ENCODE peak calls at places on chromosomes 16 and 17, in seven cellular contexts. One of them, this sample, is unnamed.

GRCh38 chr16:11796227-11797165 is 562 bp downstream of the ZC3H7A start:
- DNase-seq in stimulated activated naive B cell treated with anti-CD40 and anti-IgM and Interleukin-4, amounts not matched to agents 10 μg/mL and 1 μg/mL and 100 μg/mL, for 72 hours: no peak
- DNase-seq in GM19239: no peak
- DNase-seq in GM12865: peak
- DNase-seq in hepatic stellate cell: peak
- DNase-seq in NCI-H1105 treated with DMSO at 0.1 percent for 48 hours: no peak
- DNase-seq in neural progenitor cell: peak
- DNase-seq in this sample: no peak

GRCh38 chr17:44360826-44361225 is 2.8 kb downstream of the FAM171A2 start:
- DNase-seq in stimulated activated naive B cell treated with anti-CD40 and anti-IgM and Interleukin-4, amounts not matched to agents 10 μg/mL and 1 μg/mL and 100 μg/mL, for 72 hours: no peak
- DNase-seq in GM19239: no peak
- DNase-seq in GM12865: no peak
- DNase-seq in hepatic stellate cell: peak
- DNase-seq in NCI-H1105 treated with DMSO at 0.1 percent for 48 hours: no peak
- DNase-seq in neural progenitor cell: peak
- DNase-seq in this sample: no peak

GRCh38 chr17:47231334-47231733 is 22.2 kb downstream of the MYL4 start:
- DNase-seq in stimulated activated naive B cell treated with anti-CD40 and anti-IgM and Interleukin-4, amounts not matched to agents 10 μg/mL and 1 μg/mL and 100 μg/mL, for 72 hours: no peak
- DNase-seq in GM19239: no peak
- DNase-seq in GM12865: no peak
- DNase-seq in hepatic stellate cell: no peak
- DNase-seq in NCI-H1105 treated with DMSO at 0.1 percent for 48 hours: no peak
- DNase-seq in neural progenitor cell: no peak
- DNase-seq in this sample: no peak

GRCh38 chr17:64200080-64201042 is 62.7 kb downstream of the TEX2 start:
- DNase-seq in stimulated activated naive B cell treated with anti-CD40 and anti-IgM and Interleukin-4, amounts not matched to agents 10 μg/mL and 1 μg/mL and 100 μg/mL, for 72 hours: peak
- DNase-seq in GM19239: no peak
- DNase-seq in GM12865: peak
- DNase-seq in hepatic stellate cell: no peak
- DNase-seq in NCI-H1105 treated with DMSO at 0.1 percent for 48 hours: no peak
- DNase-seq in neural progenitor cell: no peak
- DNase-seq in this sample: peak

GRCh38 chr16:63744077-63744874 is 1377.6 kb downstream of the CDH11 start:
- DNase-seq in stimulated activated naive B cell treated with anti-CD40 and anti-IgM and Interleukin-4, amounts not matched to agents 10 μg/mL and 1 μg/mL and 100 μg/mL, for 72 hours: no peak
- DNase-seq in GM19239: no peak
- DNase-seq in GM12865: no peak
- DNase-seq in hepatic stellate cell: no peak
- DNase-seq in NCI-H1105 treated with DMSO at 0.1 percent for 48 hours: no peak
- DNase-seq in neural progenitor cell: no peak
- DNase-seq in this sample: no peak

GRCh38 chr17:44326867-44327444 is 2.3 kb upstream of the SLC25A39 start:
- DNase-seq in stimulated activated naive B cell treated with anti-CD40 and anti-IgM and Interleukin-4, amounts not matched to agents 10 μg/mL and 1 μg/mL and 100 μg/mL, for 72 hours: peak
- DNase-seq in GM19239: peak
- DNase-seq in GM12865: peak
- DNase-seq in hepatic stellate cell: peak
- DNase-seq in NCI-H1105 treated with DMSO at 0.1 percent for 48 hours: peak
- DNase-seq in neural progenitor cell: peak
- DNase-seq in this sample: peak

GRCh38 chr17:80967404-80967872 is 24.2 kb upstream of the CHMP6 start:
- DNase-seq in stimulated activated naive B cell treated with anti-CD40 and anti-IgM and Interleukin-4, amounts not matched to agents 10 μg/mL and 1 μg/mL and 100 μg/mL, for 72 hours: no peak
- DNase-seq in GM19239: no peak
- DNase-seq in GM12865: no peak
- DNase-seq in hepatic stellate cell: no peak
- DNase-seq in NCI-H1105 treated with DMSO at 0.1 percent for 48 hours: no peak
- DNase-seq in neural progenitor cell: no peak
- DNase-seq in this sample: no peak

GRCh38 chr16:4392382-4393242 is 21.0 kb downstream of the VASN start:
- DNase-seq in stimulated activated naive B cell treated with anti-CD40 and anti-IgM and Interleukin-4, amounts not matched to agents 10 μg/mL and 1 μg/mL and 100 μg/mL, for 72 hours: no peak
- DNase-seq in GM19239: no peak
- DNase-seq in GM12865: no peak
- DNase-seq in hepatic stellate cell: peak
- DNase-seq in NCI-H1105 treated with DMSO at 0.1 percent for 48 hours: peak
- DNase-seq in neural progenitor cell: peak
- DNase-seq in this sample: no peak

GRCh38 chr17:46811978-46812583 is 6.4 kb downstream of the WNT3 start:
- DNase-seq in stimulated activated naive B cell treated with anti-CD40 and anti-IgM and Interleukin-4, amounts not matched to agents 10 μg/mL and 1 μg/mL and 100 μg/mL, for 72 hours: no peak
- DNase-seq in GM19239: no peak
- DNase-seq in GM12865: no peak
- DNase-seq in hepatic stellate cell: no peak
- DNase-seq in NCI-H1105 treated with DMSO at 0.1 percent for 48 hours: no peak
- DNase-seq in neural progenitor cell: peak
- DNase-seq in this sample: no peak

GRCh38 chr17:5931611-5932010 is 138.6 kb upstream of the WSCD1 start:
- DNase-seq in stimulated activated naive B cell treated with anti-CD40 and anti-IgM and Interleukin-4, amounts not matched to agents 10 μg/mL and 1 μg/mL and 100 μg/mL, for 72 hours: no peak
- DNase-seq in GM19239: no peak
- DNase-seq in GM12865: no peak
- DNase-seq in hepatic stellate cell: no peak
- DNase-seq in NCI-H1105 treated with DMSO at 0.1 percent for 48 hours: peak
- DNase-seq in neural progenitor cell: no peak
- DNase-seq in this sample: no peak

GRCh38 chr16:16031401-16031800 is 82.0 kb downstream of the ABCC1 start:
- DNase-seq in stimulated activated naive B cell treated with anti-CD40 and anti-IgM and Interleukin-4, amounts not matched to agents 10 μg/mL and 1 μg/mL and 100 μg/mL, for 72 hours: no peak
- DNase-seq in GM19239: no peak
- DNase-seq in GM12865: no peak
- DNase-seq in hepatic stellate cell: no peak
- DNase-seq in NCI-H1105 treated with DMSO at 0.1 percent for 48 hours: no peak
- DNase-seq in neural progenitor cell: no peak
- DNase-seq in this sample: no peak

GRCh38 chr16:88510091-88510719 is 57.1 kb downstream of the ZFPM1 start:
- DNase-seq in stimulated activated naive B cell treated with anti-CD40 and anti-IgM and Interleukin-4, amounts not matched to agents 10 μg/mL and 1 μg/mL and 100 μg/mL, for 72 hours: no peak
- DNase-seq in GM19239: no peak
- DNase-seq in GM12865: no peak
- DNase-seq in hepatic stellate cell: no peak
- DNase-seq in NCI-H1105 treated with DMSO at 0.1 percent for 48 hours: peak
- DNase-seq in neural progenitor cell: no peak
- DNase-seq in this sample: no peak

GRCh38 chr16:86673956-86674453 is 95.7 kb downstream of the FOXL1 start:
- DNase-seq in stimulated activated naive B cell treated with anti-CD40 and anti-IgM and Interleukin-4, amounts not matched to agents 10 μg/mL and 1 μg/mL and 100 μg/mL, for 72 hours: no peak
- DNase-seq in GM19239: no peak
- DNase-seq in GM12865: no peak
- DNase-seq in hepatic stellate cell: no peak
- DNase-seq in NCI-H1105 treated with DMSO at 0.1 percent for 48 hours: no peak
- DNase-seq in neural progenitor cell: no peak
- DNase-seq in this sample: no peak

GRCh38 chr17:74960739-74961342 is 11.7 kb downstream of the HID1 start:
- DNase-seq in stimulated activated naive B cell treated with anti-CD40 and anti-IgM and Interleukin-4, amounts not matched to agents 10 μg/mL and 1 μg/mL and 100 μg/mL, for 72 hours: peak
- DNase-seq in GM19239: peak
- DNase-seq in GM12865: peak
- DNase-seq in hepatic stellate cell: peak
- DNase-seq in NCI-H1105 treated with DMSO at 0.1 percent for 48 hours: no peak
- DNase-seq in neural progenitor cell: peak
- DNase-seq in this sample: peak

GRCh38 chr16:48075398-48075797 is 80.4 kb downstream of the ABCC12 start:
- DNase-seq in stimulated activated naive B cell treated with anti-CD40 and anti-IgM and Interleukin-4, amounts not matched to agents 10 μg/mL and 1 μg/mL and 100 μg/mL, for 72 hours: no peak
- DNase-seq in GM19239: no peak
- DNase-seq in GM12865: no peak
- DNase-seq in hepatic stellate cell: no peak
- DNase-seq in NCI-H1105 treated with DMSO at 0.1 percent for 48 hours: no peak
- DNase-seq in neural progenitor cell: no peak
- DNase-seq in this sample: no peak

GRCh38 chr16:48499822-48500440 is 110.0 kb downstream of the N4BP1 start:
- DNase-seq in stimulated activated naive B cell treated with anti-CD40 and anti-IgM and Interleukin-4, amounts not matched to agents 10 μg/mL and 1 μg/mL and 100 μg/mL, for 72 hours: no peak
- DNase-seq in GM19239: no peak
- DNase-seq in GM12865: no peak
- DNase-seq in hepatic stellate cell: peak
- DNase-seq in NCI-H1105 treated with DMSO at 0.1 percent for 48 hours: peak
- DNase-seq in neural progenitor cell: no peak
- DNase-seq in this sample: peak

GRCh38 chr17:82228278-82228841 is 482 bp upstream of the SLC16A3 start:
- DNase-seq in stimulated activated naive B cell treated with anti-CD40 and anti-IgM and Interleukin-4, amounts not matched to agents 10 μg/mL and 1 μg/mL and 100 μg/mL, for 72 hours: no peak
- DNase-seq in GM19239: peak
- DNase-seq in GM12865: peak
- DNase-seq in hepatic stellate cell: no peak
- DNase-seq in NCI-H1105 treated with DMSO at 0.1 percent for 48 hours: no peak
- DNase-seq in neural progenitor cell: peak
- DNase-seq in this sample: peak

GRCh38 chr17:5282639-5283217 is 644 bp downstream of the RABEP1 start:
- DNase-seq in stimulated activated naive B cell treated with anti-CD40 and anti-IgM and Interleukin-4, amounts not matched to agents 10 μg/mL and 1 μg/mL and 100 μg/mL, for 72 hours: peak
- DNase-seq in GM19239: peak
- DNase-seq in GM12865: no peak
- DNase-seq in hepatic stellate cell: peak
- DNase-seq in NCI-H1105 treated with DMSO at 0.1 percent for 48 hours: no peak
- DNase-seq in neural progenitor cell: no peak
- DNase-seq in this sample: peak

GRCh38 chr17:59753522-59754467 is 46.3 kb downstream of the VMP1 start:
- DNase-seq in stimulated activated naive B cell treated with anti-CD40 and anti-IgM and Interleukin-4, amounts not matched to agents 10 μg/mL and 1 μg/mL and 100 μg/mL, for 72 hours: no peak
- DNase-seq in GM19239: peak
- DNase-seq in GM12865: peak
- DNase-seq in hepatic stellate cell: peak
- DNase-seq in NCI-H1105 treated with DMSO at 0.1 percent for 48 hours: peak
- DNase-seq in neural progenitor cell: peak
- DNase-seq in this sample: peak

GRCh38 chr17:79192503-79193500 is 118.2 kb downstream of the ENGASE start:
- DNase-seq in stimulated activated naive B cell treated with anti-CD40 and anti-IgM and Interleukin-4, amounts not matched to agents 10 μg/mL and 1 μg/mL and 100 μg/mL, for 72 hours: no peak
- DNase-seq in GM19239: no peak
- DNase-seq in GM12865: peak
- DNase-seq in hepatic stellate cell: peak
- DNase-seq in NCI-H1105 treated with DMSO at 0.1 percent for 48 hours: no peak
- DNase-seq in neural progenitor cell: peak
- DNase-seq in this sample: peak

GRCh38 chr17:21001813-21002221 is 41.0 kb downstream of the USP22 start:
- DNase-seq in stimulated activated naive B cell treated with anti-CD40 and anti-IgM and Interleukin-4, amounts not matched to agents 10 μg/mL and 1 μg/mL and 100 μg/mL, for 72 hours: no peak
- DNase-seq in GM19239: no peak
- DNase-seq in GM12865: no peak
- DNase-seq in hepatic stellate cell: no peak
- DNase-seq in NCI-H1105 treated with DMSO at 0.1 percent for 48 hours: no peak
- DNase-seq in neural progenitor cell: no peak
- DNase-seq in this sample: no peak

GRCh38 chr16:68379472-68380347 is 68.6 kb downstream of the SMPD3 start:
- DNase-seq in stimulated activated naive B cell treated with anti-CD40 and anti-IgM and Interleukin-4, amounts not matched to agents 10 μg/mL and 1 μg/mL and 100 μg/mL, for 72 hours: no peak
- DNase-seq in GM19239: no peak
- DNase-seq in GM12865: no peak
- DNase-seq in hepatic stellate cell: no peak
- DNase-seq in NCI-H1105 treated with DMSO at 0.1 percent for 48 hours: no peak
- DNase-seq in neural progenitor cell: no peak
- DNase-seq in this sample: no peak

GRCh38 chr16:47787695-47788094 is 326.6 kb downstream of the PHKB start:
- DNase-seq in stimulated activated naive B cell treated with anti-CD40 and anti-IgM and Interleukin-4, amounts not matched to agents 10 μg/mL and 1 μg/mL and 100 μg/mL, for 72 hours: no peak
- DNase-seq in GM19239: no peak
- DNase-seq in GM12865: no peak
- DNase-seq in hepatic stellate cell: no peak
- DNase-seq in NCI-H1105 treated with DMSO at 0.1 percent for 48 hours: no peak
- DNase-seq in neural progenitor cell: peak
- DNase-seq in this sample: peak